ENCODE peak calls at places on chromosome 1, in ten cellular contexts. One of them, this sample, is unnamed.

GRCh38 chr1:59477867-59478266 is 181.0 kb downstream of the FGGY start:
- DNase-seq in NCI-H345: no peak
- DNase-seq in glomerular endothelial cell: no peak
- DNase-seq in HCEC 1CT: no peak
- DNase-seq in uterus: no peak
- DNase-seq in mucosa of gallbladder: no peak
- DNase-seq in NCI-H1092 treated with DMSO at 0.1 percent for 48 hours: no peak
- DNase-seq in iris pigment epithelial cell: no peak
- DNase-seq in T follicular helper cell: no peak
- DNase-seq in amygdala: no peak
- DNase-seq in this sample: no peak

GRCh38 chr1:161200992-161201827 is 957 bp upstream of the NDUFS2 start:
- DNase-seq in NCI-H345: no peak
- DNase-seq in glomerular endothelial cell: peak
- DNase-seq in HCEC 1CT: peak
- DNase-seq in uterus: peak
- DNase-seq in mucosa of gallbladder: peak
- DNase-seq in NCI-H1092 treated with DMSO at 0.1 percent for 48 hours: no peak
- DNase-seq in iris pigment epithelial cell: peak
- DNase-seq in T follicular helper cell: no peak
- DNase-seq in amygdala: peak
- DNase-seq in this sample: no peak

GRCh38 chr1:219271914-219272545 is 98.4 kb downstream of the LYPLAL1 start:
- DNase-seq in NCI-H345: no peak
- DNase-seq in glomerular endothelial cell: no peak
- DNase-seq in HCEC 1CT: no peak
- DNase-seq in uterus: no peak
- DNase-seq in mucosa of gallbladder: no peak
- DNase-seq in NCI-H1092 treated with DMSO at 0.1 percent for 48 hours: no peak
- DNase-seq in iris pigment epithelial cell: peak
- DNase-seq in T follicular helper cell: no peak
- DNase-seq in amygdala: no peak
- DNase-seq in this sample: peak

GRCh38 chr1:2632051-2632430 is 775 bp downstream of the MMEL1 start:
- DNase-seq in NCI-H345: no peak
- DNase-seq in glomerular endothelial cell: no peak
- DNase-seq in HCEC 1CT: no peak
- DNase-seq in uterus: no peak
- DNase-seq in mucosa of gallbladder: no peak
- DNase-seq in NCI-H1092 treated with DMSO at 0.1 percent for 48 hours: no peak
- DNase-seq in iris pigment epithelial cell: no peak
- DNase-seq in T follicular helper cell: no peak
- DNase-seq in amygdala: no peak
- DNase-seq in this sample: no peak

GRCh38 chr1:63448741-63449140 is 74.3 kb downstream of the ITGB3BP start:
- DNase-seq in NCI-H345: no peak
- DNase-seq in glomerular endothelial cell: no peak
- DNase-seq in HCEC 1CT: peak
- DNase-seq in uterus: no peak
- DNase-seq in mucosa of gallbladder: no peak
- DNase-seq in NCI-H1092 treated with DMSO at 0.1 percent for 48 hours: no peak
- DNase-seq in iris pigment epithelial cell: peak
- DNase-seq in T follicular helper cell: no peak
- DNase-seq in amygdala: no peak
- DNase-seq in this sample: no peak

GRCh38 chr1:221263831-221264767 is 384.9 kb downstream of the HLX start:
- DNase-seq in NCI-H345: peak
- DNase-seq in glomerular endothelial cell: peak
- DNase-seq in HCEC 1CT: peak
- DNase-seq in uterus: peak
- DNase-seq in mucosa of gallbladder: peak
- DNase-seq in NCI-H1092 treated with DMSO at 0.1 percent for 48 hours: peak
- DNase-seq in iris pigment epithelial cell: peak
- DNase-seq in T follicular helper cell: peak
- DNase-seq in amygdala: peak
- DNase-seq in this sample: peak

GRCh38 chr1:39272027-39272790 is 67.7 kb downstream of the MACF1 start:
- DNase-seq in NCI-H345: peak
- DNase-seq in glomerular endothelial cell: no peak
- DNase-seq in HCEC 1CT: peak
- DNase-seq in uterus: no peak
- DNase-seq in mucosa of gallbladder: no peak
- DNase-seq in NCI-H1092 treated with DMSO at 0.1 percent for 48 hours: peak
- DNase-seq in iris pigment epithelial cell: peak
- DNase-seq in T follicular helper cell: no peak
- DNase-seq in amygdala: no peak
- DNase-seq in this sample: peak

GRCh38 chr1:232184561-232185530 is 445.1 kb downstream of the SIPA1L2 start:
- DNase-seq in NCI-H345: no peak
- DNase-seq in glomerular endothelial cell: no peak
- DNase-seq in HCEC 1CT: no peak
- DNase-seq in uterus: no peak
- DNase-seq in mucosa of gallbladder: no peak
- DNase-seq in NCI-H1092 treated with DMSO at 0.1 percent for 48 hours: no peak
- DNase-seq in iris pigment epithelial cell: no peak
- DNase-seq in T follicular helper cell: no peak
- DNase-seq in amygdala: no peak
- DNase-seq in this sample: no peak

GRCh38 chr1:230831706-230832105 is 36.6 kb downstream of the C1orf198 start:
- DNase-seq in NCI-H345: no peak
- DNase-seq in glomerular endothelial cell: no peak
- DNase-seq in HCEC 1CT: no peak
- DNase-seq in uterus: no peak
- DNase-seq in mucosa of gallbladder: peak
- DNase-seq in NCI-H1092 treated with DMSO at 0.1 percent for 48 hours: no peak
- DNase-seq in iris pigment epithelial cell: no peak
- DNase-seq in T follicular helper cell: no peak
- DNase-seq in amygdala: no peak
- DNase-seq in this sample: no peak

GRCh38 chr1:64140596-64140995 is 62.8 kb upstream of the UBE2U start:
- DNase-seq in NCI-H345: no peak
- DNase-seq in glomerular endothelial cell: no peak
- DNase-seq in HCEC 1CT: no peak
- DNase-seq in uterus: no peak
- DNase-seq in mucosa of gallbladder: no peak
- DNase-seq in NCI-H1092 treated with DMSO at 0.1 percent for 48 hours: no peak
- DNase-seq in iris pigment epithelial cell: no peak
- DNase-seq in T follicular helper cell: no peak
- DNase-seq in amygdala: no peak
- DNase-seq in this sample: no peak

GRCh38 chr1:205298191-205298994 is 23.2 kb downstream of the NUAK2 start:
- DNase-seq in NCI-H345: no peak
- DNase-seq in glomerular endothelial cell: no peak
- DNase-seq in HCEC 1CT: peak
- DNase-seq in uterus: no peak
- DNase-seq in mucosa of gallbladder: no peak
- DNase-seq in NCI-H1092 treated with DMSO at 0.1 percent for 48 hours: no peak
- DNase-seq in iris pigment epithelial cell: peak
- DNase-seq in T follicular helper cell: no peak
- DNase-seq in amygdala: no peak
- DNase-seq in this sample: no peak

This sample was measured in GM20000.